ENCODE peak calls at places on chromosomes 1 and 21, in ten cellular contexts. C is uterus, N is foreskin fibroblast, Z is H7, U is astrocyte of the spinal cord, L is breast epithelium, K is fibroblast of pulmonary artery, A is endothelial cell of umbilical vein, H is brain microvascular endothelial cell, X is prostate gland. G is an unnamed sample.

GRCh38 chr1:182304218-182305016 is 87.2 kb downstream of the GLUL start:
- DNase-seq in C (peak; percentile 26), N (no peak), Z (no peak), U (no peak), L (no peak), K (no peak), A (no peak), H (no peak), X (no peak), G (no peak)

GRCh38 chr1:222654849-222655248 is 37.0 kb downstream of the MIA3 start:
- DNase-seq in C (no peak), N (no peak), Z (no peak), U (peak; percentile 9), L (no peak), K (peak; percentile 35), A (peak; percentile 8), H (peak; percentile 28), X (no peak), G (peak; percentile 85)

GRCh38 chr1:203343956-203344355 is 7.0 kb downstream of the FMOD start:
- DNase-seq in C (no peak), N (no peak), Z (no peak), U (no peak), L (no peak), K (no peak), A (no peak), H (no peak), X (no peak), G (no peak)

GRCh38 chr1:165313906-165314305 is 42.6 kb downstream of the LMX1A start:
- DNase-seq in C (no peak), N (no peak), Z (no peak), U (no peak), L (no peak), K (no peak), A (no peak), H (no peak), X (no peak), G (no peak)

GRCh38 chr1:187617776-187618175 is 789.0 kb downstream of the PLA2G4A start:
- DNase-seq in C (no peak), N (no peak), Z (no peak), U (no peak), L (no peak), K (no peak), A (no peak), H (no peak), X (no peak), G (no peak)

GRCh38 chr21:34157456-34158025 is 84.2 kb downstream of the MRPS6 start:
- DNase-seq in C (no peak), N (no peak), Z (no peak), U (no peak), L (no peak), K (no peak), A (no peak), H (no peak), X (no peak), G (no peak)

GRCh38 chr1:184520343-184520742 is 133.5 kb downstream of the C1orf21 start:
- DNase-seq in C (no peak), N (peak; percentile 24), Z (peak; percentile 2), U (no peak), L (no peak), K (no peak), A (no peak), H (no peak), X (no peak), G (no peak)

GRCh38 chr1:47837046-47837830 is 159.9 kb downstream of the TRABD2B start:
- DNase-seq in C (no peak), N (no peak), Z (no peak), U (peak; percentile 17), L (no peak), K (no peak), A (no peak), H (no peak), X (no peak), G (no peak)

GRCh38 chr1:119336738-119337315 is 31.8 kb upstream of the HAO2 start:
- DNase-seq in C (no peak), N (peak; percentile 48), Z (no peak), U (no peak), L (no peak), K (peak; percentile 21), A (no peak), H (no peak), X (no peak), G (no peak)

GRCh38 chr1:212030936-212031528 is 4.3 kb downstream of the INTS7 start:
- DNase-seq in C (no peak), N (peak; percentile 93), Z (no peak), U (peak; percentile 89), L (no peak), K (peak; percentile 79), A (peak; percentile 79), H (peak; percentile 84), X (no peak), G (no peak)

GRCh38 chr1:175591083-175591743 is 152.2 kb downstream of the TNR start:
- DNase-seq in C (no peak), N (no peak), Z (no peak), U (no peak), L (no peak), K (no peak), A (peak; percentile 7), H (no peak), X (peak; percentile 7), G (no peak)

GRCh38 chr1:241513378-241513777 is 6.2 kb downstream of the FH start:
- DNase-seq in C (no peak), N (no peak), Z (no peak), U (no peak), L (no peak), K (no peak), A (no peak), H (no peak), X (no peak), G (no peak)

GRCh38 chr1:78292361-78292760 is 198.4 kb upstream of the PTGFR start:
- DNase-seq in C (no peak), N (peak; percentile 95), Z (no peak), U (no peak), L (no peak), K (peak; percentile 21), A (no peak), H (no peak), X (no peak), G (no peak)
- H3K4me3 ChIP-seq in C (no peak overlapping the region), N (no peak overlapping the region), Z (no peak overlapping the region), U (no peak overlapping the region), L (no peak overlapping the region), K (no peak overlapping the region), A (no peak overlapping the region), H (no peak overlapping the region), X (no peak overlapping the region), G (no peak overlapping the region)

GRCh38 chr1:92834617-92835016 is 2.8 kb downstream of the RPL5 start:
- DNase-seq in C (no peak), N (no peak), Z (no peak), U (no peak), L (no peak), K (no peak), A (no peak), H (no peak), X (no peak), G (no peak)
- H3K4me3 ChIP-seq in C (no peak overlapping the region), N (peak overlapping the region; percentile 9), Z (no peak overlapping the region), U (no peak overlapping the region), L (peak overlapping the region; percentile 82), K (peak overlapping the region; percentile 100), A (peak overlapping the region; percentile 97), H (no peak overlapping the region), X (peak overlapping the region; percentile 91), G (no peak overlapping the region)

DNA sequence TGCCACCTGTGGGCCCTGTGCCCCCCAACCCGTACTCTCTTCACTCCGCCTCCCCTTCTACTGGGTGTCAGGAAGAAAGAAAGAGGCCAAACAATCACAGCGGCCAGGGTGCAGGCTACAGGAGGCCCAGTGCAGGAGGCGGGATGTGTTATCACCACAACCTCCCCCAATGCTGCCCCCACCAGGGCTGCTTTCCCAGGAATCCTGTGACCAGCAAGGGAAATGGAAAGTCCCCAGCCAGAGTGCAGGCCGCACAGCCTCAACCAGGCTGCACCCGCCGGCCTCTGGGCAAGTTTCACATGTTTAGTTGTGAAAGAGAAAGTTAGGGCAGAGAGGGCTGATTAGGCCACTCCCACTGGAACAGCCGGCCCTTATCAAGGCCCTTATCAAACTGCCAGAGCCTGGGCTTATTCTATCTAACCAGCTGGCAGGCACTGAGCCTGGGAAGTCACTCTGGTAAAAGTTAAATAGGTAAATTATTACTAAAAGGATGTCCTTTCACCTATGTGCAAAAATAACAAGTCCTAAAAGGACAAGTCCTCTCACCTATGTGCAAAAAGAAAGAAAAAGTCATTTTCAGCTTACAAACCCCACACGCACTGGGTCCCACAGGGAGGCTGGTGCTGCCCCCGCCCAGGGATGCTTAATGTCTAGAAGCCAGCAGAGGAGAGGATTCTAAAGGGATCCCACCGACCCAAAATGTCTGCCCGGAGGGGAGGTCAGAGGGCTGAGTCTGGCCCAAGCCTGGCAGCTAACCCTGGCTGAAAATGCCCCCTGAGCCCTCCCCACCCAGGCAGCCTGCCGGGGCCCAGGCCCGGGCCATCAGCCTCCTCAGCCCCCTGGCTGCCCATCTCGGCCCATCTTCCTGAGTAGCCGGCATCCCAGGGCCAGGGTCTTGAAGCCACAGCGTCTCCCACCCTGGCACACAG is 33.7 kb downstream of the ACOT7 start:
- DNase-seq in C (peak; percentile 73), N (peak; percentile 55), Z (peak; percentile 78), U (peak; percentile 50), L (peak; percentile 54), K (peak; percentile 84), A (peak; percentile 88), H (peak; percentile 60), X (peak; percentile 56), G (peak; percentile 67)
- H3K4me3 ChIP-seq in C (no peak overlapping the region), N (no peak overlapping the region), Z (no peak overlapping the region), U (no peak overlapping the region), L (no peak overlapping the region), K (no peak overlapping the region), A (no peak overlapping the region), H (no peak overlapping the region), X (no peak overlapping the region), G (peak overlapping the region; percentile 36)

GRCh38 chr1:65389296-65389695 is 31.2 kb upstream of the LEPR start:
- DNase-seq in C (no peak), N (peak; percentile 8), Z (no peak), U (no peak), L (no peak), K (peak; percentile 6), A (peak; percentile 12), H (peak; percentile 7), X (no peak), G (no peak)

GRCh38 chr1:65393928-65394327 is 26.5 kb upstream of the LEPR start:
- DNase-seq in C (no peak), N (no peak), Z (no peak), U (no peak), L (no peak), K (no peak), A (no peak), H (no peak), X (no peak), G (no peak)

GRCh38 chr1:65395887-65396612 is 24.4 kb upstream of the LEPR start:
- DNase-seq in C (no peak), N (peak; percentile 64), Z (no peak), U (peak; percentile 52), L (no peak), K (peak; percentile 22), A (no peak), H (no peak), X (no peak), G (no peak)

GRCh38 chr1:65393345-65393744 is 27.1 kb upstream of the LEPR start:
- DNase-seq in C (no peak), N (peak; percentile 52), Z (no peak), U (peak; percentile 62), L (no peak), K (peak; percentile 41), A (peak; percentile 17), H (peak; percentile 44), X (no peak), G (no peak)

DNA sequence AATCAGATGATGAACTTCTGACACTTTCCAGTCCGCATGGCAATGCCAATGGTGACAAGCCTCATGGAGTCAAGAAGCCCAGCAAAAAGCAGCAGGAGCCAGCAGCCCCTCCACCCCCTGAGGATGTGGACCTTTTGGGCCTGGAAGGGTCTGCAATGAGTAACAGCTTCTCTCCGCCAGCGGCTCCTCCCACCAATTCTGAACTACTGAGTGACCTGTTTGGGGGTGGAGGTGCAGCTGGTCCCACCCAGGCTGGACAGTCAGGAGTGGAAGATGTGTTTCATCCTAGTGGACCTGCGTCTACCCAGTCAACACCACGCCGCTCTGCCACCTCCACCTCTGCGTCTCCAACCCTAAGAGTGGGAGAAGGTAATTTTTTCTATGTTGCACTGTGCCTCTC is 28.0 kb upstream of the LEPR start:
- DNase-seq in C (no peak), N (no peak), Z (no peak), U (no peak), L (no peak), K (no peak), A (no peak), H (no peak), X (no peak), G (no peak)
- H3K4me3 ChIP-seq in C (no peak overlapping the region), N (no peak overlapping the region), Z (no peak overlapping the region), U (no peak overlapping the region), L (no peak overlapping the region), K (no peak overlapping the region), A (no peak overlapping the region), H (no peak overlapping the region), X (no peak overlapping the region), G (no peak overlapping the region)